ENCODE peak calls at places on chromosomes 3 and 15, in six cellular contexts. V is NCI-H1417 treated with DMSO at 0.1 percent for 48 hours, N is T-helper 9 cell, M is GM13977, D is iPS-NIHi11, T is colonic mucosa. R is an unnamed sample.

GRCh38 chr3:13866406-13866965 is 13.4 kb downstream of the WNT7A start:
- DNase-seq in V (no peak), N (peak), M (no peak), D (no peak), T (no peak), R (no peak)

GRCh38 chr3:174675426-174675825 is 183.7 kb upstream of the NAALADL2 start:
- DNase-seq in V (no peak), N (no peak), M (no peak), D (no peak), T (no peak), R (no peak)

GRCh38 chr3:142087676-142088075 is 61.7 kb downstream of the TFDP2 start:
- DNase-seq in V (no peak), N (no peak), M (no peak), D (no peak), T (no peak), R (no peak)

GRCh38 chr3:188489639-188490405 is 335.9 kb downstream of the LPP start:
- DNase-seq in V (no peak), N (no peak), M (peak), D (no peak), T (no peak), R (no peak)

GRCh38 chr3:70990723-70991122 is 592.8 kb downstream of the FOXP1 start:
- DNase-seq in V (no peak), N (no peak), M (no peak), D (no peak), T (no peak), R (no peak)

GRCh38 chr3:124563376-124563775 is 166.9 kb upstream of the UMPS start:
- DNase-seq in V (no peak), N (no peak), M (no peak), D (no peak), T (no peak), R (no peak)

GRCh38 chr3:11140054-11140712 is 14.1 kb upstream of the HRH1 start:
- DNase-seq in V (no peak), N (no peak), M (no peak), D (no peak), T (peak), R (no peak)

GRCh38 chr3:140377644-140378043 is 300.2 kb upstream of the TRIM42 start:
- DNase-seq in V (no peak), N (no peak), M (no peak), D (no peak), T (no peak), R (no peak)

GRCh38 chr3:14113964-14114667 is 10.6 kb downstream of the CHCHD4 start:
- DNase-seq in V (no peak), N (no peak), M (no peak), D (no peak), T (peak), R (no peak)

GRCh38 chr3:13714251-13714916 is 165.5 kb downstream of the FBLN2 start:
- DNase-seq in V (no peak), N (no peak), M (no peak), D (no peak), T (no peak), R (no peak)

GRCh38 chr15:101267320-101268104 is 9.8 kb downstream of the SELENOS start:
- DNase-seq in V (no peak), N (no peak), M (no peak), D (peak), T (peak), R (peak)

GRCh38 chr15:41860049-41860828 is 21.6 kb downstream of the PLA2G4B start:
- DNase-seq in V (no peak), N (no peak), M (no peak), D (no peak), T (no peak), R (no peak)

GRCh38 chr3:36992806-36993325 is at the start of gene EPM2AIP1:
- DNase-seq in V (no peak), N (no peak), M (no peak), D (peak), T (no peak), R (no peak)

GRCh38 chr15:75237316-75237982 is 20.7 kb upstream of the GOLGA6C start:
- DNase-seq in V (no peak), N (no peak), M (peak), D (no peak), T (no peak), R (no peak)

GRCh38 chr15:69288531-69289311 is 10.0 kb upstream of the PAQR5 start:
- DNase-seq in V (no peak), N (no peak), M (no peak), D (no peak), T (no peak), R (no peak)

GRCh38 chr3:187718802-187719201 is 16.4 kb upstream of the RTP2 start:
- DNase-seq in V (no peak), N (no peak), M (no peak), D (no peak), T (no peak), R (no peak)

GRCh38 chr15:79769081-79769481 is 127.7 kb downstream of the MTHFS start:
- DNase-seq in V (no peak), N (no peak), M (peak), D (no peak), T (no peak), R (no peak)

GRCh38 chr15:65082303-65082958 is 5.9 kb downstream of the KBTBD13 start:
- DNase-seq in V (no peak), N (no peak), M (no peak), D (peak), T (peak), R (no peak)

GRCh38 chr3:183213941-183214612 is 39.0 kb upstream of the B3GNT5 start:
- DNase-seq in V (no peak), N (no peak), M (no peak), D (no peak), T (no peak), R (no peak)

GRCh38 chr3:39644176-39644575 is 165.2 kb upstream of the MYRIP start:
- DNase-seq in V (no peak), N (no peak), M (no peak), D (no peak), T (no peak), R (peak)